ENCODE peak calls at places on chromosomes 11 and 22, in five cellular contexts. M, G, X, V and O are unnamed samples.

GRCh38 chr11:45105233-45105992 is 41.0 kb upstream of the PRDM11 start:
- DNase-seq in X (peak), G (peak), M (peak), V (peak), O (peak)

GRCh38 chr11:112965601-112966125 is 4.4 kb downstream of the NCAM1 start:
- DNase-seq in G (no peak), M (no peak), X (no peak), V (no peak), O (no peak)

GRCh38 chr11:33507967-33508366 is 192.7 kb downstream of the C11orf91 start:
- DNase-seq in G (no peak), X (no peak), M (no peak), V (peak), O (peak)

GRCh38 chr22:35460678-35461077 is 60.7 kb downstream of the MCM5 start:
- DNase-seq in G (no peak), V (no peak), M (no peak), X (no peak), O (no peak)

GRCh38 chr22:23790819-23791736 is 4.3 kb downstream of the SMARCB1 start:
- DNase-seq in M (peak), G (no peak), X (peak), V (no peak), O (no peak)

GRCh38 chr11:8597182-8597581 is 3.2 kb upstream of the STK33 start:
- DNase-seq in G (no peak), X (no peak), V (peak), M (no peak), O (no peak)

GRCh38 chr22:39600491-39601179 is 30.1 kb downstream of the CACNA1I start:
- DNase-seq in G (no peak), X (no peak), V (no peak), M (no peak), O (no peak)

GRCh38 chr11:61904539-61905048 is 12.8 kb downstream of the RAB3IL1 start:
- DNase-seq in G (no peak), M (no peak), V (no peak), X (no peak), O (no peak)

GRCh38 chr11:35515224-35515623 is 10.2 kb downstream of the PAMR1 start:
- DNase-seq in X (no peak), G (no peak), M (no peak), V (peak), O (no peak)

GRCh38 chr11:13776134-13776815 is 107.8 kb downstream of the FAR1 start:
- DNase-seq in X (no peak), V (peak), G (no peak), M (no peak), O (no peak)

GRCh38 chr11:7353100-7353499 is 101.4 kb downstream of the SYT9 start:
- DNase-seq in V (peak), M (no peak), G (no peak), X (no peak), O (peak)

GRCh38 chr11:12284321-12285050 is 92.9 kb upstream of the PARVA start:
- DNase-seq in V (no peak), G (no peak), M (no peak), X (no peak), O (no peak)

GRCh38 chr11:3203221-3204043 is 15.2 kb downstream of the MRGPRG start:
- DNase-seq in G (no peak), V (peak), X (no peak), M (no peak), O (peak)

GRCh38 chr11:10779086-10779485 is 28.0 kb downstream of the CTR9 start:
- DNase-seq in G (no peak), X (no peak), M (no peak), V (no peak), O (no peak)

GRCh38 chr11:44426119-44426518 is 116.2 kb upstream of the ALX4 start:
- DNase-seq in X (no peak), M (no peak), G (no peak), V (no peak), O (no peak)

GRCh38 chr11:70404244-70404643 is 5.9 kb downstream of the CTTN start:
- DNase-seq in V (no peak), M (no peak), X (no peak), G (no peak), O (no peak)

GRCh38 chr11:80103149-80103859 is 662.5 kb upstream of the TENM4 start:
- DNase-seq in G (no peak), X (no peak), M (no peak), V (peak), O (no peak)

GRCh38 chr11:78420796-78421209 is 3.2 kb upstream of the GAB2 start:
- DNase-seq in G (peak), V (peak), X (peak), M (peak), O (no peak)

GRCh38 chr11:126808851-126809250 is 191.7 kb downstream of the KIRREL3 start:
- DNase-seq in G (no peak), V (no peak), M (no peak), X (no peak), O (no peak)

GRCh38 chr11:109377039-109377742 is 44.8 kb upstream of the C11orf87 start:
- DNase-seq in M (no peak), X (no peak), G (no peak), V (no peak), O (no peak)

GRCh38 chr11:121446752-121447156 is 5.4 kb upstream of the SORL1 start:
- DNase-seq in G (no peak), V (no peak), X (no peak), M (no peak), O (no peak)
- H3K27ac ChIP-seq in G (no peak), V (no peak), X (no peak), M (no peak), O (no peak)

GRCh38 chr11:116533186-116533825 is 239.5 kb downstream of the BUD13 start:
- DNase-seq in M (no peak), X (no peak), G (no peak), V (no peak), O (no peak)
- TF ChIP-seq CTCF in M (no peak), X (no peak), G (no peak), V (no peak), O (no peak)

GRCh38 chr11:102464037-102464436 is 11.5 kb upstream of the TMEM123 start:
- DNase-seq in M (no peak), G (no peak), V (no peak), X (no peak), O (no peak)
- H3K27ac ChIP-seq in M (no peak), G (no peak), V (no peak), X (no peak), O (no peak)

GRCh38 chr22:20853236-20853660 is 5.4 kb downstream of the PI4KA start:
- DNase-seq in G (no peak), V (no peak), M (no peak), X (no peak), O (peak)

GRCh38 chr22:20857247-20857643 is 1.4 kb downstream of the PI4KA start:
- DNase-seq in G (no peak), X (no peak), M (no peak), V (no peak), O (no peak)

GRCh38 chr22:20857838-20858614 is 585 bp downstream of the PI4KA start:
- DNase-seq in V (peak), X (peak), M (peak), G (peak), O (peak)

GRCh38 chr22:20847318-20847822 is 11.2 kb downstream of the PI4KA start:
- DNase-seq in X (no peak), V (no peak), M (no peak), G (no peak), O (no peak)

DNA sequence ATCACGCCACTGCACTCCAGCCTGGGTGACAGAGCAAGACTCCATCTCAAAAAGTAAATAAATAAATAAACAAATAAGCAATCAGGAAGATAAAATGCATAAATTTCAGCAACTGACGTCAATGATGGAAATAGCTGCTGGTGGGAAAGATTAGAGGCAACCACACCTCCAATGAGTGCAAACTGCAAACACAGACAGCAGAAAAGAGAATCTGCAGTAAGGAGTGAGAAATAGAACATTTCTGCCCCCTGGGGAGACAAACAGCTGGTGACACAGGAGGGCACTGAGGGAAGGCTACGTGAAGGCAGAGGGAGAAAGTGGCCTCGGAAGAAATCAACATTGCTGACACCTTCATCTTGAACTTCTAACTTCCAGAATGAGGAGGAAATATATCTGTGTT is 6.5 kb downstream of the PI4KA start:
- DNase-seq in M (no peak), V (no peak), G (no peak), X (no peak), O (no peak)
- TF ChIP-seq CTCF in M (no peak), V (no peak), G (no peak), X (no peak), O (no peak)

GRCh38 chr11:118230088-118230487 is 5.3 kb upstream of the JAML start:
- DNase-seq in M (no peak), V (no peak), X (no peak), G (no peak), O (no peak)
- H3K27ac ChIP-seq in M (no peak), V (no peak), X (no peak), G (no peak), O (no peak)

DNA sequence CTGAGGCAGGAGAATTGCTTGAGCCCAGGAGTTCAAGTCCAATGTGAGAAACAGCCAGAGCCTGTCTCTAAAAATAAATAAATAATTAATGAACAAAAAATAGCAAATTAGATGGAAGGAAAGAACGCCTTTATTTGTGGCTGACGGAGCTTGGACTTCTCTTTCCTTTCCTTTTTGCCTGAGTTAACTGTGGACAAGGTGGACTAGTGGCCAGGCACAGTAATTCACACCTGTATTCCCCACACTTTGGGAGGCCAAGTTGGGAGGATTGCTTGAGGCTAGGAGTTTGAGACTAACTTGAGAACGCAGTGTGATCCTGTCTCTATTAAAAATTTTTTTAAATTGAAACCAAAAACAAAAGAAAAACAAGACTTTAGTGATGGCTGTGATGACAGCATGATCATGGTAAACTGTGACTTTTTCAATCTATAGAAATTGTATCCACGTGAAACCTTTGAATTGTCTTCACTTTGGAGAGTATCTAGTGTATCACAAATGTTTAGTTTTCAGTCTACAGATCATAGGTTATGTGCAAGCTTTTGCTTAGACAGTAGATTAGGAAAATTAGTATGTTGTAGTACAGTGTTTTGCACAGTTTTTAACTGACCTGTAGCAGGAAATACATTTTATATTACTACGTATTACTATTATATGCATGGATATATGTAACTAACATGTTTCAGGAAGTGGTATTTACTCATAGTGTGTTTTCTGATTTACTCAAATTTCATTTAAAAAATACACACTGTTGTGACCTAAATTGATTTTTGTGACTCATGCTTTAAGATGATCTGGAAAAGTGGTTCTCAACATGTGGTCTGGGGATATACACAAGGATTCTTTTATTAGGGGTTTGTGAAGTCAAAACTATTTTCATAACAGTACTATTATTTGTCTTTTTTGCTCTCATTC is 42.1 kb downstream of the KDM2A start:
- DNase-seq in M (no peak), G (no peak), X (no peak), V (peak), O (no peak)
- TF ChIP-seq CTCF in M (no peak), G (no peak), X (no peak), V (no peak), O (no peak)

DNA sequence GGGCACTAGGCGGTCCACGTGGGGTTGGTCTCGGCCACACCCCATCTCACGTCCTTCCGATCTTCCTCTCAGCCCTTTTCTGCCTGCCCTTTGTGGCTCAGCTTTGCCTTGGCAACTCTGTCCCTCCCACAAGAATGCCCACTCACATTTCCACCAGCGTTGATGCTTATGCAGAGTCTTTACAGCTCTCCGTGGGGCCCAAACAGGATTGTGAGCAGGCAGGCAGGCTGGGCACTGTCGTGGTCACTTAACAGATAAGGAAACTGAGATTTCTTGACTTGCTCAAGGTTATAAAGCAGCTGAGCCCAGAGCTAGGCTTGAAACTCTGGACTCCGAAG is 68.4 kb downstream of the FBXO7 start:
- DNase-seq in V (no peak), G (no peak), M (no peak), X (no peak), O (no peak)
- H3K27ac ChIP-seq in V (no peak), G (no peak), M (peak), X (peak), O (no peak)

GRCh38 chr22:20071524-20071972 is 8.5 kb upstream of the DGCR8 start:
- DNase-seq in X (no peak), G (no peak), M (no peak), V (no peak), O (no peak)

GRCh38 chr22:20080445-20080775 is 369 bp downstream of the DGCR8 start:
- DNase-seq in M (peak), V (peak), G (peak), X (peak), O (peak)

GRCh38 chr22:20080776-20081654 is 974 bp downstream of the DGCR8 start:
- DNase-seq in M (no peak), V (peak), G (no peak), X (no peak), O (peak)

GRCh38 chr22:20079745-20080444 is at the start of gene DGCR8:
- DNase-seq in X (peak), G (peak), V (peak), M (peak), O (peak)

GRCh38 chr22:20076627-20077172 is 3.3 kb upstream of the DGCR8 start:
- DNase-seq in V (no peak), X (no peak), M (no peak), G (no peak), O (no peak)
- TF ChIP-seq CTCF in V (no peak), X (no peak), M (no peak), G (no peak), O (no peak)

DNA sequence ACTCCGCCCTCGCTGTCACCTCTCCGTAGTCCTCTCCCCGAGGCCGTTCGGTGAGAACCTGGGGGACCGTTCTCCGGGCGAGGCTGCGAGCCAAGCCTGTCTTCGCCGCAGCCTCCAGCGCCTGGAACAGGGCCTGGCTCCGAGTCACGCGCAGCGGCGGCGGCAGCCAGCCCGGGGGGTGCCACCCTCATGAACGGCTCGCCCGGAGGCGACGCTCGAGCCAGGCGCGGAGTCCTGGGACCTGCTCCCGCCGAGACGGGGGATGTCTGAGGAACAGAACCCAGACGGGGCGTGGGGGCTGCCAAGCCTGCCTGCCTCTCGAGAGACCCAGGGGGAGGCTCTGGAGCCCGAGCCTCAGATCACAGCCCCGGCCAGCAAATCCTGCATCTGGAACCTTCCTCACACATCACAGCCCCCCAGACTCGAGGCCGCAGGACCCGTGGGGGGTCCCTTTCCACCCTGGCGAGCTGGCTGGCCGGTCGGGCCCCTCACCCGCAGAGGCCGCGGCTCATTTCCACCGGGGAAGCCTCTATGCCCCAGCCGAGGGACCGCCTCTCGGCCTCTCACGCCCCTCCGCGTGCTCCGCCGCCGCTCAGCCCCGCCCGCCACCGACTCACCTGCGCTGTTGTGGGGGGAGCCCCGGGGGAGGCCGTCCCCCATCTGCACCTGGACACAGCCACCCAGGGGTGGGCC is 4.1 kb downstream of the SHISA8 start:
- DNase-seq in G (no peak), X (no peak), M (no peak), V (no peak), O (no peak)
- H3K27ac ChIP-seq in G (no peak), X (no peak), M (peak), V (no peak), O (no peak)